ENCODE peak calls at places on chromosomes 5 and 9, in four cellular contexts. A, K, H and E are unnamed samples.

GRCh38 chr5:149313151-149313841 is 32.0 kb upstream of the GRPEL2 start:
- DNase-seq in A (no peak), H (no peak), K (no peak), E (no peak)

GRCh38 chr5:69007086-69007672 is 86.6 kb upstream of the SLC30A5 start:
- DNase-seq in A (no peak), K (no peak), H (no peak), E (no peak)

GRCh38 chr9:1042466-1042865 is 7.7 kb upstream of the DMRT2 start:
- DNase-seq in A (no peak), K (no peak), H (no peak), E (no peak)

GRCh38 chr5:173591300-173591622 is 25.2 kb downstream of the BOD1 start:
- DNase-seq in A (no peak), H (no peak), K (no peak), E (no peak)

GRCh38 chr9:10134266-10134665 is 478.5 kb downstream of the PTPRD start:
- DNase-seq in H (no peak), K (no peak), A (no peak), E (no peak)

GRCh38 chr9:112815868-112816267 is 65.3 kb downstream of the SNX30 start:
- DNase-seq in K (no peak), A (no peak), H (no peak), E (no peak)

GRCh38 chr9:123421211-123421585 is 65.2 kb downstream of the CRB2 start:
- DNase-seq in H (no peak), K (no peak), A (no peak), E (no peak)

GRCh38 chr9:123187131-123187530 is 81.3 kb downstream of the STRBP start:
- DNase-seq in H (no peak), A (no peak), K (no peak), E (no peak)

GRCh38 chr5:76082790-76083554 is at the start of gene SV2C:
- DNase-seq in K (no peak), A (no peak), H (no peak), E (no peak)

GRCh38 chr9:96302021-96302420 is at the start of gene HSD17B3:
- DNase-seq in K (no peak), A (peak; percentile 20), H (no peak), E (no peak)

GRCh38 chr9:26271495-26272122 is 593.4 kb upstream of the TUSC1 start:
- DNase-seq in H (no peak), A (no peak), K (no peak), E (no peak)

DNA sequence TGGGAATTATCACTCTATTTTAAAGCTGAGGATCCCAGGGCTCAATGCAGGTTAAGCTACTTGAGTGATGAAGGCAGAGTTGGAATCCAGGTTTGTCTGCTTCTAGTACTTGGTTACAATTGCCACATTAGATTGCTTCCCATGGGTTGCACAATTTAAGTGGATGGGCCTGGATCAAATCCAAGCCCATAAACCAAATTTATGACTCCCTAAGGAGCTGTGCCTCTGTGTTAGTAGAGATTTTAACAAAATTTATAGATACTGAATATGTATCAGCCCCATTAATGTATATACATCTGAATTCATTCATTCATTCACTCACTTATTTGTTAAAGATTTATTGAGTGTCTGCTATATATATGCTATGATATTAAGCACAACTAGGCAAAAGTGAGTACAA is 332.3 kb upstream of the KLF9 start:
- DNase-seq in H (no peak), A (no peak), K (no peak), E (no peak)
- TF ChIP-seq FOS in H (no peak), A (no peak), K (no peak), E (no peak)

DNA sequence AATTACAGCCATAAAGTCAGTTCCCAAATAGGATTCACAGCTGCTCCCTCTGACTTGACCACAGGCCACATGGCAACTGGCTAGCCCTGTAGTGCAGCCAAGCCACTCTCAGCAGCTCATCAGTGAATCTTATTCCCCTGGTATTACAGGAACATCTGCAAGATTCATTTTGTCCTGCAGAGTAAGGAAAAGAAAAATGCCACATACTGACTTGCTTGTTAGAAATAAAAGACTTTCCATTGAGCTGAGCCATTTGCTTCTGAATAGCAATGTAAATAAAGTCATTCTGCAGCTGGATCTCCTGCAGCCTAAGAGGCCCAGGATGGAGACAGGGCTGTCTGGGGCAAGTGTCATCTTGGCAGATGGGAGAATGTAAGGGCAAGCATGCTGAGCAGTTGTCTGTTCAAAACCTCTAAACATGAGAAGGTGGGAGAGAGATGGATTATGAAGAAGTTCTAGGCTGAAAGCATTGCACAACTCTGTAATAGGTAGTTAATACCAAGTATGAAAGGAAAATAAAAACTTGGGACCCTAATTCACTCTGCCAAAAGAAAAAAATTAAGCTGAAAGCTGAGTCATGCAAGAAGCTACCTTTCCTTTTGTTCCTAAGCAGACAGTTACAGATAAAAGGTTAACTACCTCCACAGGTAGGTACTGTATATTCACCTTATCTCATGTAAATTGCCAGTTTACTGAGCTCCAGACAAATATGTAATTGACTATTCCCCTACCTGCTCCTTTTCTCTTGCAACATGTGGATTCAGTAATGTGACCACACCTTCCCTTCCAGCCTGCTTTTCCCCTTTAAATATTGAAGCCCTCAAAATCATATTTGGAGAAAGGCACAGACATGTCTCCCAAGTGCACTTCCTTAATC is 244.4 kb upstream of the RAI14 start:
- DNase-seq in A (peak; percentile 47), K (no peak), H (no peak), E (no peak)
- TF ChIP-seq FOS in A (no peak), K (no peak), H (no peak), E (no peak)

DNA sequence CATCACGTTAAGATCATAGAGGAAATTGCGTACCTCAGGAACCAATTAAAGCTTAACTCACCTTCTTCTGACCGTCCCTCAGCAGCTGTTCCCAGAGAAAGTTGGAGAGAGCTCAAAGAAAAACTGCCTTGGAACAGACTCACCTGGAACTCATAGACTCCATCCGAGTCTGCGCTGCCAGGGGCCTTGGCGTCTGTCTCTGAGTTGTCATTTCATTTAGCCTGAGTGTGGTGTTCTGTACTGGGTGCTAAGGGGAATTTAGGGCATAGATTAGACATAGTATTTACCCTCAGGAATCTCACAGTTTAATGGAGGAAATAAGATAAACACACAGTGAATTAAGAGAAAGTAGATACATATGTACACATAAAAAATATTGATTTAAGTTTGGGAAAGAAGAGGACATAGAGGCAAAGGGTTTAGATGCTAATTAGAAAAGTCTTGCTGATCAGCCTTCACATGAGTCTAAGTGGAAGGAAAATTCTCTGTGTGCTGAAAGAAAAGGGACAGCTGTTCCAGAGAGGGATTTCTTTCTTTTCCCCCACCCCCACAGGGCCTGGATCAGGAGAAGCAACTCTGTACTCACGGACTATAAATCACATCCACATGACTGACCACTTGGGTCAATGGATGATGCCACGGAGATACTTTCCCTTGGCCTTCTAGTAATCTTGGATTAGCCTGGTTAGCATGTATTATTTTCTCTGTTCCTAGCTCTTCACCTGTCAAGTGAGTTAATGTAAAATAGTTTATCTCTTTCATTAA is 892.5 kb downstream of the TLE1 start:
- DNase-seq in H (no peak), A (no peak), K (no peak), E (no peak)
- TF ChIP-seq FOS in H (no peak), A (no peak), K (no peak), E (no peak)

DNA sequence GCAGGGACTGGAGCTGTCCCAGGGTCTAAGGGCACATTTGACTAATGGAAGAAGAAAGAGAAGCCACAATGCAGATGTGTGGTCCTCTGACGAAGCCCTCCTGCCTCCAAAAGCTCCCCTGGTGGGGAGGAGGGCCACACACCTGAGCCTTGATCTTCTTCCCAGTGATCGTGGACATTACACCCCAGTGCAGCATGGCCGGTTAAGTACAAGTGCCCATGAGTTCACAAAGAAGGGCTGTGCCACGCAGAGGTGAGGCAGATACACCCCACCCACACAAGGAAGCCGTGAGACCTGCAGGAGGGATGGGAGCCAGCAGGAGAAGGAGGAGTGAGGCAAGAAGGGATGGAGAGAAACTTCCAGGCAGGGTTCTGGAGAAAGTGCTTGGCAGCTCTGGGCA is 199.0 kb upstream of the MVB12B start:
- DNase-seq in A (no peak), H (no peak), K (no peak), E (no peak)
- TF ChIP-seq FOS in A (no peak), H (no peak), K (no peak), E (no peak)

GRCh38 chr9:92190536-92190790 is 75.2 kb upstream of the SPTLC1 start:
- DNase-seq in A (no peak), K (no peak), H (no peak), E (no peak)
- TF ChIP-seq FOS in A (no peak), K (no peak), H (no peak), E (no peak)

GRCh38 chr9:16265671-16266070 is 604.8 kb downstream of the BNC2 start:
- DNase-seq in K (no peak), A (peak; percentile 31), H (no peak), E (no peak)
- TF ChIP-seq FOS in K (no peak), A (no peak), H (no peak), E (no peak)

DNA sequence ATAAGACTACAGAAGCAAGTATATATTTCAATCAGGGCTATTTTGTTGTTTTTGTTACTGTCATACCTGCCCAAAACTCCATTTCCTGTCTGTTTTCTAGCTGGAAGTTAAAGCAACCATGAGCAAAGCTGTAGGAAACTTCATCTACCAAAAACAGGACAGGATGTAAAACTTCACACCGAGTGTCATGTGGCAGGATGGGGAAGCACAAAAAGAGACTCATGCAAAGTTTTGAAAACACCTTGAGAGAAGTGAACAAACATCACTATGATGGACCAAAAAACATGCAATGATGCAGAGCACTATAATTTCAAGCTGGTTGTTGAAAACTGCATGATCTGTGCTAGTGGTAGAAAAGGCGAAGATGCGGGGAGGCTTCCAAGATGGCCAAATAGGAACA is 6.3 kb upstream of the GZMA start:
- DNase-seq in K (no peak), H (no peak), A (no peak), E (no peak)
- TF ChIP-seq FOS in K (no peak), H (no peak), A (no peak), E (no peak)